ENCODE peak calls at places on chromosomes 12 and 14, in five cellular contexts. Y, E, H, O and Z are unnamed samples.

GRCh38 chr14:33647385-33647786 is 303.5 kb downstream of the EGLN3 start:
- DNase-seq in Y (no peak), E (peak), H (no peak), O (no peak), Z (peak)

GRCh38 chr14:74982661-74983060 is 20.1 kb upstream of the EIF2B2 start:
- DNase-seq in Y (no peak), E (no peak), H (no peak), O (no peak), Z (no peak)

GRCh38 chr14:58193542-58193941 is 6.4 kb upstream of the ACTR10 start:
- DNase-seq in Y (no peak), E (peak), H (no peak), O (no peak), Z (peak)

GRCh38 chr12:30088259-30088995 is 304.7 kb upstream of the TMTC1 start:
- DNase-seq in Y (no peak), E (no peak), H (no peak), O (no peak), Z (no peak)

GRCh38 chr14:99262977-99263448 is 9.0 kb downstream of the BCL11B start:
- DNase-seq in Y (no peak), E (no peak), H (no peak), O (no peak), Z (no peak)

GRCh38 chr14:44428239-44428924 is 78.7 kb downstream of the FSCB start:
- DNase-seq in Y (no peak), E (no peak), H (no peak), O (no peak), Z (no peak)

GRCh38 chr12:15037091-15037723 is 64.4 kb downstream of the PDE6H start:
- DNase-seq in Y (no peak), E (no peak), H (no peak), O (no peak), Z (no peak)

GRCh38 chr14:47899685-47900084 is 224.3 kb upstream of the MDGA2 start:
- DNase-seq in Y (no peak), E (no peak), H (no peak), O (no peak), Z (no peak)

GRCh38 chr12:95790912-95791849 is 617 bp upstream of the NTN4 start:
- DNase-seq in Y (peak), E (peak), H (no peak), O (peak), Z (peak)

GRCh38 chr12:95796225-95796981 is 5.8 kb upstream of the NTN4 start:
- DNase-seq in Y (no peak), E (no peak), H (peak), O (no peak), Z (no peak)

GRCh38 chr12:95802482-95803264 is 12.1 kb upstream of the NTN4 start:
- DNase-seq in Y (no peak), E (peak), H (peak), O (no peak), Z (peak)

GRCh38 chr12:95796982-95797289 is 6.4 kb upstream of the NTN4 start:
- DNase-seq in Y (no peak), E (peak), H (no peak), O (no peak), Z (peak)
- H3K27ac ChIP-seq in Y (no peak), E (peak), H (no peak), O (no peak), Z (no peak)

DNA sequence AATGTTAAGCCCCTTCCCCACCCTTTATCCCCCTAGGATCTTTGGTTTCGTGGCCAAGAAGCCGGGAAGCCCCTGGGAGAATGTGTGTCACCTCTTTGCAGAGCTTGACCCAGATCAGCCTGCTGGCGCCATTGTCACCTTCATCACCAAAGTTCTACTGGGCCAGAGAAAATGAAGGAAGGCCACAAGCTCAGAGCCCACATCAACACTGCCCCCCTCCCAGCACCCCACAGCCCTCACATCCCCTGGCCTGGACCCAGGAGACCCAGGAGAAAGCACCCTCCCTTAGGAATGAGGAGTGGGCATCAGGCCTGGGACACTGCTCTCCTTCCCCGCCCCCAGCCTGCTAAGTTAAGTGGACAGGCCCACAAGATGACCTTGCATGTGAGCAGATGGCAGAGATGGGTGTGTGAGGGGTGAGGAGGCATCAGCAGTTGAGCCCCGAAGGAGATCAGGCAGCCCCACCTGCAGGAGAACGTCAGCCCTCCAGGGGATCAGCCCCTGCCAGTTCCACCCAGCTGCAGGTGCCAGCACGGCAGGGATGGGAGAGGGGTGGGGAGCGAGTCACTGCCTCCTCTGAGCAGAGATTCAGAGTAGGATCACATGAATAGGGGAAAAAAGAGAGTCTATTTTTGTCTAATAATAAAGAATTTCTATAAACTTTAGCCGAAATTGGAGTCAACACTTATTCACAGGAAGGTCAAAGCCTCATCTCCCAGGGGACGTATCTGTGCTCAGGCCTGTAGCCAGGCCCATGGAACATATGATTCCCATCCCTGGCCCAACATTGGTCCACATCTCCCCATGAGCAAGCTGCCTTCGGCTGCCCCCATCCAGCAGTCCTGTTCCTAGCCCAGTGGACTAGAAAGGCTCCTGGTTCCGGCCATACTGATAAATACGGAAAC is 14.1 kb downstream of the TNS2 start:
- DNase-seq in Y (peak), E (no peak), H (no peak), O (peak), Z (peak)
- H3K27ac ChIP-seq in Y (no peak), E (peak), H (no peak), O (no peak), Z (peak)

GRCh38 chr14:65211341-65211987 is 109.1 kb upstream of the MAX start:
- DNase-seq in Y (no peak), E (peak), H (peak), O (no peak), Z (peak)
- H3K27ac ChIP-seq in Y (no peak), E (peak), H (no peak), O (no peak), Z (peak)

DNA sequence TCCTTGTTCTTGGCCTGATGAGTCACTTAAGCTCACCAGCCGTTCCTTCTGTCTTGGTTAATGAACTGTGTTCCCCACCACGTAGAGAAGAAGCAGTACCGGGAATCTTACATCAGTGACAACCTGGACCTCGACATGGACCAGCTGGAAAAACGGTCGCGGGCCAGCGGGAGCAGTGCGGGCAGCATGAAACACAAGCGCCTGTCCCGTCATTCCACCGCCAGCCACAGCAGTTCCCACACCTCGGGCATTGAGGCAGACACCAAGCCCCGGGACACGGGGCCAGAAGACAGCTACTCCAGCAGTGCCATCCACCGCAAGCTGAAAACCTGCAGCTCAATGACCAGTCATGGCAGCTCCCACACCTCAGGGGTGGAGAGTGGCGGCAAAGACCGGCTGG is 68.3 kb downstream of the FRMD6 start:
- DNase-seq in Y (no peak), E (no peak), H (no peak), O (no peak), Z (no peak)
- H3K27ac ChIP-seq in Y (no peak), E (no peak), H (no peak), O (no peak), Z (peak)

DNA sequence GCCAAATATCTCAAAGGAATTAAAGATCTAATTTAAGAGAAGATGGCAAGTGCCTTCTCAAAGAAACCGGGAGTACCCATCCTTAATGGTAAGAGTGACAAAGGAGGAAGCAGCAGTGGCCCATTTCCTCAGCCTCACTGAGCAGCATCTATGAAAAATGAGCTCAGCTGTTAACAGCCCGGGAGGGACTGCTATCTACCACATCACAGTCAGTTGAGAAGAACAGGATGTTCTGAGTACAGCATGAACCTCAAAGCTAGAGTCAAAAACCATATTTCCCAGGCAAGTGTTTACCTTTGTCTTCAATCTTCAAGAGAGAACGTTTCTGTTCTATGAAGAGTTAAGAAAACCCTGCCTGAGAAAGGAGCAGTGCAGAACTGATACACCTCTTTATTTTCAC is 115.0 kb downstream of the BTG1 start:
- DNase-seq in Y (peak), E (no peak), H (no peak), O (no peak), Z (no peak)
- H3K27ac ChIP-seq in Y (peak), E (no peak), H (no peak), O (peak), Z (no peak)

GRCh38 chr14:61468063-61468825 is 146.9 kb downstream of the PRKCH start:
- DNase-seq in Y (no peak), E (no peak), H (no peak), O (no peak), Z (no peak)
- H3K27ac ChIP-seq in Y (no peak), E (peak), H (no peak), O (no peak), Z (no peak)

GRCh38 chr12:105562727-105563072 is 232.2 kb downstream of the C12orf75 start:
- DNase-seq in Y (no peak), E (peak), H (no peak), O (no peak), Z (no peak)

GRCh38 chr12:105559292-105559691 is 228.8 kb downstream of the C12orf75 start:
- DNase-seq in Y (no peak), E (no peak), H (no peak), O (no peak), Z (no peak)

GRCh38 chr12:105567061-105567460 is 236.6 kb downstream of the C12orf75 start:
- DNase-seq in Y (no peak), E (no peak), H (no peak), O (no peak), Z (no peak)

DNA sequence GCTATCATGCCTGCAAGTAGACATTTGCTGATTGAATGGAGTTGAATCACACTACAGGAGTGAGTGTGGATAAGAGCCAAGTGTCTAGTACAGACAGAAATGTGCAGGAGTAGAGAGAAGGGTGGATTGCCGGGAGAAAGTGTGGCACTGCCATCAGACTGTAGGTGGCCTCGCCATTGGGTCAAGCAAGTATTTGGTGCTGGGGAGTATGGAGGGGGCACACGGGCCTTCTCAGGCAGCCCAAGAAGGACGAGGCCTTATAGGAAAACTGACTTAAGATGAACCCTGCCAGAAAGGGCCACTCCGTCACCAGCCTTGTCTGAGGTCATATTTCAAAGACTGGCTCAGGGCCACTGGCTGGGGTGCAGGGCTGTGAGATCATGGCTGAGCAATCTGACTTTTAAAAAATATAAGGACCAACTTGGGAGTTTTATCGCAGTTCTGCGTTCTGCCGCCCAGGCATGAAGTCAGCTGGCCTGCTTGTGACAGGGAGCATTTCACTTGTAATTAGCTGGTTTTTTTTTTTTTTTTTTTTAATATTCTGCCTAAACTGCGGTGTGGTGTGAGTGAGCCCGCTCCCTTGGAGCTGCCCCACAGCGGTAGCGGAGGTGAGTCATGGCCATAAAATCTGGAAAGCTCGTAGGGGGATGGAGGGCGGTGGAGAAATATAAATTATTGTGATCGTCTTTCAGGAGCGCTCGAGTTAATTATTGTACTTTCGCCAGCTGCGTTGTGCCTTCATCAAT is 231.7 kb downstream of the C12orf75 start:
- DNase-seq in Y (peak), E (peak), H (no peak), O (no peak), Z (peak)
- H3K27ac ChIP-seq in Y (no peak), E (peak), H (no peak), O (no peak), Z (peak)